ENCODE peak calls at places on chromosome 9, in seven cellular contexts. K is adrenal gland, C is K562, Z is uterus, Y is A549, U is spleen, R is IMR-90. V is an unnamed sample.

GRCh38 chr9:31683126-31683525 is 701.3 kb upstream of the ACO1 start:
- DNase-seq in Y (no peak), U (no peak), K (no peak), R (no peak), Z (no peak), C (no peak), V (no peak)

GRCh38 chr9:2621678-2622360 is at the start of gene VLDLR:
- DNase-seq in K (peak; percentile 33), U (peak; percentile 79), Y (peak; percentile 38), R (peak; percentile 17), Z (peak; percentile 52), C (peak; percentile 17), V (peak; percentile 49)

GRCh38 chr9:32264171-32264862 is 120.1 kb upstream of the ACO1 start:
- DNase-seq in Y (no peak), U (no peak), C (peak; percentile 3), R (peak; percentile 14), Z (peak; percentile 23), K (no peak), V (no peak)

GRCh38 chr9:136539427-136540412 is 6.1 kb downstream of the NOTCH1 start:
- DNase-seq in Z (peak; percentile 89), K (peak; percentile 88), C (peak; percentile 94), Y (no peak), R (no peak), U (peak; percentile 99), V (peak; percentile 93)

GRCh38 chr9:92846662-92847145 is 31.1 kb downstream of the ZNF484 start:
- DNase-seq in K (no peak), R (no peak), C (no peak), Y (peak; percentile 15), U (no peak), Z (no peak), V (no peak)

GRCh38 chr9:93207860-93208734 is 24.2 kb downstream of the WNK2 start:
- DNase-seq in K (no peak), C (no peak), Z (no peak), R (no peak), U (peak; percentile 45), Y (no peak), V (no peak)

GRCh38 chr9:87675906-87676515 is 49.9 kb upstream of the CTSL start:
- DNase-seq in C (no peak), U (no peak), Y (no peak), K (no peak), R (no peak), Z (no peak), V (no peak)

GRCh38 chr9:4293293-4293931 is 6.5 kb downstream of the GLIS3 start:
- DNase-seq in Y (peak; percentile 95), R (peak; percentile 97), Z (no peak), U (no peak), C (no peak), K (no peak), V (no peak)

GRCh38 chr9:137087409-137087925 is 682 bp downstream of the MAN1B1 start:
- DNase-seq in K (peak; percentile 37), Y (no peak), U (no peak), Z (no peak), R (no peak), C (peak; percentile 55), V (no peak)

GRCh38 chr9:111937781-111938426 is 41.3 kb downstream of the UGCG start:
- DNase-seq in R (peak; percentile 83), C (peak; percentile 14), K (peak; percentile 89), Y (no peak), Z (peak; percentile 28), U (peak; percentile 81), V (peak; percentile 61)

GRCh38 chr9:92439921-92440750 is 15.9 kb upstream of the OMD start:
- DNase-seq in C (no peak), R (peak; percentile 90), Z (no peak), K (no peak), U (no peak), Y (no peak), V (no peak)

GRCh38 chr9:105835721-105836120 is 141.4 kb downstream of the TMEM38B start:
- DNase-seq in Z (no peak), Y (no peak), K (no peak), R (peak; percentile 5), U (peak; percentile 73), C (no peak), V (no peak)

GRCh38 chr9:98568234-98568922 is 140.4 kb downstream of the GABBR2 start:
- DNase-seq in K (no peak), C (no peak), R (no peak), Y (no peak), Z (no peak), U (no peak), V (no peak)

GRCh38 chr9:29775491-29775890 is 2202.2 kb upstream of the C9orf72 start:
- DNase-seq in Y (no peak), R (no peak), C (no peak), Z (no peak), K (no peak), U (no peak), V (no peak)

GRCh38 chr9:112535364-112535763 is 48.7 kb downstream of the KIAA1958 start:
- DNase-seq in Z (no peak), K (no peak), Y (no peak), C (no peak), U (no peak), R (peak; percentile 71), V (no peak)

GRCh38 chr9:36276840-36277239 is 18.6 kb upstream of the GNE start:
- DNase-seq in R (peak; percentile 90), C (peak; percentile 12), Y (peak; percentile 28), U (no peak), K (no peak), Z (no peak), V (no peak)

GRCh38 chr9:93827545-93828330 is 127.4 kb downstream of the BARX1 start:
- DNase-seq in U (peak; percentile 84), R (peak; percentile 28), Y (peak; percentile 62), K (no peak), C (peak; percentile 73), Z (no peak), V (peak; percentile 55)

GRCh38 chr9:33289501-33289900 is 815 bp upstream of the NFX1 start:
- DNase-seq in R (no peak), Y (no peak), C (no peak), K (peak; percentile 29), Z (peak; percentile 22), U (peak; percentile 84), V (no peak)

GRCh38 chr9:16191237-16191636 is 638.4 kb downstream of the CCDC171 start:
- DNase-seq in U (no peak), Y (no peak), K (no peak), C (no peak), Z (no peak), R (peak; percentile 48), V (no peak)

GRCh38 chr9:86549434-86549833 is 195.2 kb upstream of the TUT7 start:
- DNase-seq in R (peak; percentile 99), Y (no peak), U (no peak), K (no peak), C (no peak), Z (no peak), V (no peak)

GRCh38 chr9:110192531-110193326 is 15.2 kb downstream of the C9orf152 start:
- DNase-seq in K (peak; percentile 49), Z (peak; percentile 70), U (no peak), C (no peak), Y (peak; percentile 23), R (peak; percentile 78), V (no peak)

GRCh38 chr9:37859043-37859442 is 44.9 kb downstream of the SLC25A51 start:
- DNase-seq in Z (no peak), K (no peak), R (peak; percentile 33), U (no peak), Y (peak; percentile 25), C (peak; percentile 16), V (no peak)

GRCh38 chr9:38244971-38245370 is 147.5 kb upstream of the ALDH1B1 start:
- DNase-seq in U (no peak), C (no peak), Y (no peak), K (no peak), R (no peak), Z (no peak), V (no peak)

GRCh38 chr9:108864446-108864845 is 2.4 kb downstream of the ACTL7A start:
- DNase-seq in R (no peak), Z (no peak), Y (no peak), K (no peak), U (no peak), C (no peak), V (no peak)

GRCh38 chr9:91421022-91421765 is 2.4 kb downstream of the NFIL3 start:
- DNase-seq in C (no peak), U (peak; percentile 86), R (peak; percentile 62), Y (no peak), Z (peak; percentile 52), K (peak; percentile 28), V (peak; percentile 60)
- TF ChIP-seq CTCF in C (no peak), U (no peak), R (peak; percentile 51), Y (no peak), Z (peak; percentile 27), K (peak; percentile 14), V (peak; percentile 31)

GRCh38 chr9:128370752-128371621 is at the start of gene URM1:
- DNase-seq in K (peak; percentile 97), R (peak; percentile 95), C (peak; percentile 98), Y (peak; percentile 94), Z (peak; percentile 93), U (peak; percentile 99), V (peak; percentile 97)
- TF ChIP-seq POLR2A in K (peak; percentile 87), R (peak; percentile 89), C (peak; percentile 81), Y (peak; percentile 83), Z (peak; percentile 84), U (peak; percentile 3), V (peak; percentile 86)

GRCh38 chr9:125631391-125632085 is 75.5 kb downstream of the MAPKAP1 start:
- DNase-seq in Y (peak; percentile 57), U (no peak), C (peak; percentile 54), R (peak; percentile 57), Z (no peak), K (peak; percentile 32), V (no peak)
- TF ChIP-seq CTCF in Y (peak; percentile 60), U (peak; percentile 23), C (peak; percentile 83), R (peak; percentile 64), Z (peak; percentile 54), K (peak; percentile 76), V (peak; percentile 67)

GRCh38 chr9:70255521-70255920 is 3.3 kb upstream of the SMC5 start:
- DNase-seq in C (no peak), K (no peak), Y (no peak), R (peak; percentile 45), U (no peak), Z (no peak), V (no peak)

GRCh38 chr9:70258692-70259511 is at the start of gene SMC5:
- DNase-seq in Y (peak; percentile 93), K (peak; percentile 87), C (peak; percentile 90), Z (peak; percentile 84), U (peak; percentile 97), R (peak; percentile 92), V (peak; percentile 94)

GRCh38 chr9:70257512-70257911 is 1.3 kb upstream of the SMC5 start:
- DNase-seq in R (no peak), U (no peak), Y (no peak), C (peak; percentile 34), Z (no peak), K (no peak), V (no peak)

GRCh38 chr9:70257991-70258691 is 637 bp upstream of the SMC5 start:
- DNase-seq in Z (peak; percentile 38), U (peak; percentile 92), Y (no peak), C (peak; percentile 32), R (peak; percentile 48), K (no peak), V (peak; percentile 73)

DNA sequence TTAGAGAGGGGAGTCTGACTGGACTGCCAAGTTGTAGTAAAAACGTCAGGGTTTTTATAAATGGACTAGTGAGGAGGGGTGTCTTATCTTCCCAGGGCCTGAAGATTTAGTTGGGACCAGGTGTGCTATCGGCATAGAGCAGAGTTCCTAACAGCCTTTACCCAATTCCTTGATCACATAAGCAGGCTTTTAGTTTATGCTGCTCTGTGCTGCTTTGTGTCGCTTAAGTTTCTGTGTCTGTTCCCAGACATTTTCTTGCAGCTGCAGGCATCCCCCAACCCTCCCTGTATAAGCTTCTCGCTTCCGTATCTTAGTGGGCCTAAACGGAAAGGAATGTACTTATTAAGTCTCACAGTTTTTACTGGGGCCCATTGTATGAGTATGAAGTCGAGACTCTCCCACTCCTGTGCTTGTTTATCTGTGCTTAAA is 2.6 kb upstream of the SMC5 start:
- DNase-seq in R (peak; percentile 89), Z (no peak), Y (no peak), C (peak; percentile 75), K (no peak), U (no peak), V (no peak)
- TF ChIP-seq POLR2A in R (peak; percentile 73), Z (no peak), Y (no peak), C (no peak), K (no peak), U (no peak), V (no peak)

V was measured in right lobe of liver.